ENCODE peak calls at places on chromosomes 2 and 18, in six cellular contexts. K is GM12878, S is A549, B is K562, Z is endothelial cell of umbilical vein, X is HepG2. Q is an unnamed sample.

GRCh38 chr2:158004131-158004530 is 97.5 kb upstream of the UPP2 start:
- DNase-seq in S (no peak), Z (no peak), K (no peak), X (no peak), B (no peak), Q (no peak)

GRCh38 chr2:116732322-116732721 is 1082.2 kb upstream of the DDX18 start:
- DNase-seq in X (no peak), B (no peak), Z (no peak), K (no peak), S (no peak), Q (no peak)

GRCh38 chr18:76688724-76689472 is 133.5 kb upstream of the ZNF236 start:
- DNase-seq in B (no peak), S (no peak), X (no peak), Z (no peak), K (no peak), Q (no peak)

GRCh38 chr2:237501892-237502513 is 15.0 kb downstream of the MLPH start:
- DNase-seq in S (no peak), Z (peak), B (no peak), K (no peak), X (no peak), Q (no peak)

GRCh38 chr2:174615951-174616436 is 18.4 kb upstream of the WIPF1 start:
- DNase-seq in Z (peak), B (no peak), X (no peak), K (no peak), S (no peak), Q (no peak)

GRCh38 chr2:177190941-177191340 is 21.7 kb upstream of the HNRNPA3 start:
- DNase-seq in Z (no peak), S (no peak), K (no peak), B (no peak), X (no peak), Q (no peak)

GRCh38 chr2:209160800-209161588 is 262.9 kb upstream of the MAP2 start:
- DNase-seq in Z (no peak), X (no peak), B (no peak), K (no peak), S (no peak), Q (no peak)

GRCh38 chr18:6058941-6059340 is 163.6 kb upstream of the TMEM200C start:
- DNase-seq in K (no peak), B (no peak), X (peak), Z (no peak), S (no peak), Q (no peak)

GRCh38 chr2:119366161-119366648 is 429 bp downstream of the C2orf76 start:
- DNase-seq in B (no peak), X (peak), Z (no peak), S (no peak), K (no peak), Q (peak)

GRCh38 chr2:27407798-27408491 is 1.4 kb downstream of the PPM1G start:
- DNase-seq in X (peak), B (peak), Z (peak), S (peak), K (no peak), Q (peak)

GRCh38 chr18:715626-716025 is 3.2 kb upstream of the ENOSF1 start:
- DNase-seq in Z (peak), K (no peak), X (no peak), S (no peak), B (no peak), Q (no peak)

GRCh38 chr2:231530099-231531085 is at the start of gene NMUR1:
- DNase-seq in X (no peak), B (peak), K (no peak), Z (peak), S (peak), Q (peak)

GRCh38 chr2:101474752-101475384 is at the start of gene RFX8:
- DNase-seq in S (no peak), K (no peak), Z (no peak), X (peak), B (no peak), Q (peak)

GRCh38 chr2:62036229-62036628 is 130.8 kb downstream of the COMMD1 start:
- DNase-seq in K (no peak), X (no peak), S (no peak), B (no peak), Z (no peak), Q (no peak)

GRCh38 chr2:151261977-151262291 is 271 bp upstream of the RBM43 start:
- DNase-seq in Z (no peak), X (no peak), B (no peak), S (no peak), K (no peak), Q (no peak)

GRCh38 chr18:75492897-75493296 is 65.4 kb upstream of the SMIM21 start:
- DNase-seq in B (no peak), K (no peak), S (no peak), X (no peak), Z (no peak), Q (no peak)

GRCh38 chr2:234840336-234840735 is 111.5 kb upstream of the SH3BP4 start:
- DNase-seq in B (no peak), Z (peak), X (peak), K (no peak), S (peak), Q (no peak)

GRCh38 chr2:206657087-206657486 is 14.8 kb downstream of the FAM237A start:
- DNase-seq in X (no peak), K (no peak), Z (no peak), B (no peak), S (no peak), Q (no peak)

GRCh38 chr18:49656098-49656591 is 94.3 kb downstream of the LIPG start:
- DNase-seq in B (no peak), X (no peak), S (no peak), Z (no peak), K (no peak), Q (peak)

GRCh38 chr2:200411831-200412230 is 98.0 kb downstream of the KCTD18 start:
- DNase-seq in B (no peak), K (no peak), Z (no peak), X (peak), S (no peak), Q (peak)

GRCh38 chr18:59005266-59005665 is 134.4 kb upstream of the SEC11C start:
- DNase-seq in Z (peak), S (peak), B (no peak), X (no peak), K (no peak), Q (no peak)

GRCh38 chr2:216346781-216347180 is 25.5 kb downstream of the MARCHF4 start:
- DNase-seq in Z (peak), X (no peak), K (no peak), S (no peak), B (no peak), Q (no peak)

GRCh38 chr2:74632209-74632938 is 15.8 kb downstream of the M1AP start:
- DNase-seq in X (no peak), Z (no peak), B (no peak), K (no peak), S (peak), Q (no peak)

GRCh38 chr2:176035013-176035691 is 33.1 kb upstream of the LNPK start:
- DNase-seq in X (no peak), S (no peak), Z (no peak), B (no peak), K (no peak), Q (no peak)

GRCh38 chr2:233409286-233409991 is 55.1 kb downstream of the DGKD start:
- DNase-seq in S (no peak), B (peak), X (no peak), Z (peak), K (no peak), Q (no peak)

GRCh38 chr2:219803294-219803693 is 175.9 kb downstream of the SLC4A3 start:
- DNase-seq in B (no peak), X (no peak), K (no peak), S (no peak), Z (no peak), Q (peak)

GRCh38 chr2:6864251-6864758 is 1.4 kb downstream of the CMPK2 start:
- DNase-seq in X (no peak), K (no peak), S (no peak), Z (no peak), B (no peak), Q (peak)

GRCh38 chr2:220072669-220073235 is 445.3 kb downstream of the SLC4A3 start:
- DNase-seq in B (no peak), S (no peak), X (no peak), K (no peak), Z (no peak), Q (no peak)

GRCh38 chr2:118095610-118096009 is 7.3 kb downstream of the INSIG2 start:
- DNase-seq in Z (no peak), S (no peak), X (no peak), B (no peak), K (no peak), Q (peak)

GRCh38 chr2:72539145-72539552 is 286.7 kb downstream of the EXOC6B start:
- DNase-seq in S (no peak), K (no peak), Z (no peak), B (peak), X (peak), Q (no peak)

GRCh38 chr18:70181015-70181414 is 24.5 kb downstream of the RTTN start:
- DNase-seq in Z (peak), B (no peak), K (no peak), S (peak), X (peak), Q (no peak)

GRCh38 chr2:37397166-37397565 is 52.7 kb downstream of the QPCT start:
- DNase-seq in B (no peak), X (no peak), K (no peak), S (no peak), Z (no peak), Q (no peak)

GRCh38 chr2:238320648-238321281 is 447 bp downstream of the TRAF3IP1 start:
- DNase-seq in X (no peak), B (peak), K (no peak), Z (no peak), S (peak), Q (peak)

GRCh38 chr18:46414863-46415262 is 242.2 kb downstream of the LOXHD1 start:
- DNase-seq in X (no peak), Z (no peak), K (no peak), S (no peak), B (no peak), Q (no peak)

GRCh38 chr2:99911711-99912110 is 230.7 kb downstream of the AFF3 start:
- DNase-seq in B (no peak), K (no peak), Z (no peak), X (no peak), S (no peak), Q (no peak)

GRCh38 chr2:102615620-102616436 is 3.5 kb upstream of the SLC9A2 start:
- DNase-seq in K (no peak), Z (peak), S (peak), B (peak), X (peak), Q (peak)
- TF ChIP-seq MYC in K (no peak), Z (no peak), S (no peak), B (no peak), X (no peak), Q (no peak)

GRCh38 chr2:156430236-156430977 is 5.8 kb upstream of the GPD2 start:
- DNase-seq in B (no peak), S (no peak), Z (no peak), X (no peak), K (no peak), Q (no peak)
- H3K4me3 ChIP-seq in B (no peak), S (no peak), Z (no peak), X (no peak), K (no peak), Q (no peak)

DNA sequence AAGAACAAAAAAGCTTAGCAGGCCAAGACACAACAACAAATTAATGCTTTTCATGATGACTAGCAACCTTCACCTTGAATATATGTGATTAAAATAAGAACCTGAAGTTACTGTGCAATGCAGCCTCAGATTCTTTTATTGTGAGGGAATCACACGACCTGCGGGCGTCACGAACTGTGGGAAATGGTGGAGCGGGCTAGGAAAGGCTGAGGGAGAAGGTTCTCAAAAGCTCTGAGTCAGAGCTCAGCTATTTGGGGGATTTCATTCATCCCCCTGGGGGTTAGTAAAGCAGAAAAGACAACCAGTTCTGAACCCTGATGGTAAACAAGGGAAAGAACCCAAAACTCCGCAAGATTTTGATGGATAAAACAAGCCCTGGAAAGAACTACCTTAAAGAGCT is 89.3 kb upstream of the NCKAP5 start:
- DNase-seq in S (no peak), B (no peak), X (no peak), K (no peak), Z (no peak), Q (no peak)
- TF ChIP-seq MYC in S (no peak), B (no peak), X (no peak), K (no peak), Z (no peak), Q (no peak)

GRCh38 chr2:48344441-48344756 is 185.6 kb upstream of the STON1 start:
- DNase-seq in B (no peak), S (no peak), Z (no peak), K (no peak), X (no peak), Q (no peak)
- H3K4me3 ChIP-seq in B (no peak), S (peak), Z (peak), K (peak), X (peak), Q (no peak)

Q was measured in NB4.